ENCODE peak calls at places on chromosomes 16 and 17, in seven cellular contexts. P, B, K, N, H, O and J are unnamed samples.

GRCh38 chr16:977096-977701 is 4.4 kb upstream of the SOX8 start:
- DNase-seq in B (no peak), O (peak), H (no peak), N (peak), P (no peak), K (no peak), J (no peak)

GRCh38 chr17:82301916-82302497 is 15.4 kb downstream of the CD7 start:
- DNase-seq in B (peak), K (peak), P (no peak), H (no peak), N (no peak), O (no peak), J (peak)

GRCh38 chr17:51319186-51319585 is 58.8 kb downstream of the UTP18 start:
- DNase-seq in H (no peak), B (no peak), O (no peak), K (no peak), P (no peak), N (no peak), J (no peak)

GRCh38 chr17:71655542-71655941 is 465.3 kb upstream of the SOX9 start:
- DNase-seq in K (no peak), O (no peak), N (no peak), H (no peak), P (no peak), B (no peak), J (no peak)

GRCh38 chr17:73142763-73143395 is 21.9 kb upstream of the SSTR2 start:
- DNase-seq in K (peak), B (no peak), O (no peak), P (no peak), H (no peak), N (no peak), J (no peak)

GRCh38 chr16:63943568-63943967 is 1178.3 kb downstream of the CDH11 start:
- DNase-seq in H (no peak), N (no peak), K (no peak), P (no peak), B (no peak), O (no peak), J (no peak)

GRCh38 chr16:86286991-86287640 is 223.2 kb upstream of the FOXF1 start:
- DNase-seq in B (no peak), O (no peak), H (peak), P (no peak), K (no peak), N (no peak), J (no peak)

GRCh38 chr16:15055141-15056053 is 477 bp downstream of the NTAN1 start:
- DNase-seq in B (no peak), O (no peak), K (no peak), P (peak), N (peak), H (peak), J (no peak)

GRCh38 chr17:81735181-81736102 is 23.4 kb downstream of the SLC25A10 start:
- DNase-seq in P (no peak), B (peak), K (peak), N (peak), O (no peak), H (no peak), J (peak)

GRCh38 chr16:87715658-87716057 is 50.1 kb downstream of the KLHDC4 start:
- DNase-seq in K (no peak), P (no peak), O (no peak), N (no peak), B (no peak), H (no peak), J (no peak)

GRCh38 chr16:88815901-88816589 is 4.3 kb upstream of the APRT start:
- DNase-seq in B (peak), N (no peak), P (no peak), K (peak), O (peak), H (peak), J (peak)

GRCh38 chr17:65155622-65156021 is 18.5 kb downstream of the RGS9 start:
- DNase-seq in O (no peak), N (no peak), P (no peak), K (no peak), B (no peak), H (no peak), J (no peak)

GRCh38 chr16:50809561-50809960 is 67.7 kb downstream of the CYLD start:
- DNase-seq in H (no peak), K (peak), P (no peak), N (no peak), B (no peak), O (no peak), J (peak)